ENCODE peak calls at places on chromosomes 1 and 21, in seven cellular contexts. A is BJ; R is NB4; F is endothelial cell; Y is kidney glomerular epithelial cell; E is activated CD4-positive, alpha-beta T cell treated with anti-CD3 and anti-CD28 coated beads, Interleukin-2, amount 50 U/mL, for 1 hour; D is amygdala. V is an unnamed sample.

GRCh38 chr1:227437495-227438008 is 119.3 kb upstream of the CDC42BPA start:
- DNase-seq in A (no peak), R (peak), F (no peak), Y (peak), E (no peak), D (no peak), V (peak)

GRCh38 chr1:65147424-65148177 is 402 bp upstream of the AK4 start:
- DNase-seq in A (no peak), R (peak), F (peak), Y (peak), E (peak), D (no peak), V (peak)

GRCh38 chr1:68036946-68037345 is 13.5 kb downstream of the DIRAS3 start:
- DNase-seq in A (no peak), R (no peak), F (no peak), Y (no peak), E (no peak), D (no peak), V (no peak)

GRCh38 chr21:45947296-45947695 is 34.3 kb upstream of the COL6A1 start:
- DNase-seq in A (no peak), R (no peak), F (no peak), Y (no peak), E (no peak), D (no peak), V (no peak)

GRCh38 chr1:225817611-225818061 is 7.7 kb downstream of the EPHX1 start:
- DNase-seq in A (peak), R (peak), F (no peak), Y (peak), E (no peak), D (peak), V (peak)

GRCh38 chr1:234866007-234866866 is 256.3 kb upstream of the IRF2BP2 start:
- DNase-seq in A (peak), R (peak), F (no peak), Y (no peak), E (no peak), D (no peak), V (peak)

GRCh38 chr1:43348809-43349593 is 9.8 kb upstream of the CDC20 start:
- DNase-seq in A (no peak), R (no peak), F (peak), Y (peak), E (peak), D (peak), V (peak)

GRCh38 chr1:179129702-179130473 is 48.0 kb downstream of the TOR3A start:
- DNase-seq in A (no peak), R (peak), F (no peak), Y (peak), E (peak), D (no peak), V (no peak)

GRCh38 chr1:58649555-58649954 is 50.3 kb downstream of the MYSM1 start:
- DNase-seq in A (no peak), R (no peak), F (no peak), Y (no peak), E (peak), D (no peak), V (peak)

GRCh38 chr1:1344672-1345361 is 4.4 kb downstream of the DVL1 start:
- DNase-seq in A (no peak), R (no peak), F (peak), Y (peak), E (no peak), D (no peak), V (no peak)

GRCh38 chr1:111739222-111739983 is at the start of gene INKA2:
- DNase-seq in A (no peak), R (peak), F (peak), Y (peak), E (peak), D (peak), V (peak)

GRCh38 chr1:230754831-230755230 is 7.6 kb downstream of the CAPN9 start:
- DNase-seq in A (no peak), R (no peak), F (no peak), Y (peak), E (no peak), D (no peak), V (peak)

GRCh38 chr1:25695991-25696330 is 79.4 kb downstream of the MAN1C1 start:
- DNase-seq in A (no peak), R (no peak), F (no peak), Y (peak), E (no peak), D (no peak), V (peak)

GRCh38 chr1:185260611-185261010 is 56.4 kb downstream of the IVNS1ABP start:
- DNase-seq in A (no peak), R (no peak), F (no peak), Y (no peak), E (no peak), D (no peak), V (no peak)

GRCh38 chr1:37362990-37363389 is 111.4 kb upstream of the ZC3H12A start:
- DNase-seq in A (no peak), R (no peak), F (no peak), Y (no peak), E (no peak), D (no peak), V (no peak)

V was measured in cardiac muscle cell.